ENCODE peak calls at places on chromosomes 12 and 14, in ten cellular contexts. W is adrenal gland, T is dorsolateral prefrontal cortex, L is stomach, F is heart left ventricle, D is uterus, B is right atrium auricular region, K is astrocyte, X is IMR-90, O is left ventricle myocardium inferior. H is an unnamed sample.

GRCh38 chr12:21827135-21827534 is 52.6 kb upstream of the KCNJ8 start:
- DNase-seq in W (no peak), T (no peak), L (no peak), F (no peak), D (no peak), B (no peak), K (no peak), X (no peak), O (no peak), H (no peak)

GRCh38 chr12:74483057-74483456 is 54.6 kb upstream of the ATXN7L3B start:
- DNase-seq in W (no peak), T (no peak), L (no peak), F (no peak), D (no peak), B (no peak), K (no peak), X (no peak), O (no peak), H (no peak)

GRCh38 chr12:55728932-55729591 is at the start of gene CD63:
- DNase-seq in W (peak; percentile 95), T (peak; percentile 86), L (peak; percentile 91), F (peak; percentile 94), D (peak; percentile 92), B (peak; percentile 92), K (peak; percentile 78), X (peak; percentile 88), O (peak; percentile 93), H (peak; percentile 86)

GRCh38 chr12:116050266-116050665 is 227.2 kb downstream of the MED13L start:
- DNase-seq in W (no peak), T (no peak), L (no peak), F (no peak), D (no peak), B (no peak), K (no peak), X (no peak), O (no peak), H (peak; percentile 46)

GRCh38 chr14:97408937-97409860 is 612.0 kb downstream of the VRK1 start:
- DNase-seq in W (no peak), T (no peak), L (no peak), F (no peak), D (no peak), B (no peak), K (no peak), X (no peak), O (no peak), H (no peak)

GRCh38 chr14:88143817-88144216 is 138.9 kb downstream of the GPR65 start:
- DNase-seq in W (no peak), T (no peak), L (no peak), F (no peak), D (no peak), B (no peak), K (no peak), X (no peak), O (no peak), H (no peak)

GRCh38 chr14:29580763-29581162 is 346.9 kb downstream of the PRKD1 start:
- DNase-seq in W (no peak), T (no peak), L (no peak), F (no peak), D (no peak), B (no peak), K (no peak), X (no peak), O (no peak), H (no peak)

GRCh38 chr14:99518441-99519346 is 37.5 kb downstream of the CCNK start:
- DNase-seq in W (peak; percentile 91), T (peak; percentile 78), L (peak; percentile 91), F (peak; percentile 71), D (peak; percentile 77), B (peak; percentile 72), K (no peak), X (peak; percentile 32), O (peak; percentile 72), H (peak; percentile 45)

GRCh38 chr12:67039995-67040860 is 228.9 kb upstream of the CAND1 start:
- DNase-seq in W (no peak), T (no peak), L (no peak), F (no peak), D (no peak), B (no peak), K (no peak), X (no peak), O (no peak), H (no peak)

GRCh38 chr14:49892301-49892635 is 614 bp upstream of the ARF6 start:
- DNase-seq in W (peak; percentile 88), T (no peak), L (peak; percentile 57), F (peak; percentile 72), D (peak; percentile 69), B (peak; percentile 81), K (peak; percentile 73), X (peak; percentile 82), O (no peak), H (peak; percentile 68)

GRCh38 chr14:102140027-102140749 is 491 bp downstream of the WDR20 start:
- DNase-seq in W (peak; percentile 65), T (peak; percentile 27), L (peak; percentile 41), F (peak; percentile 44), D (no peak), B (no peak), K (no peak), X (no peak), O (peak; percentile 23), H (peak; percentile 5)

GRCh38 chr14:105075364-105076295 is 10.4 kb upstream of the GPR132 start:
- DNase-seq in W (no peak), T (no peak), L (no peak), F (peak; percentile 56), D (no peak), B (no peak), K (no peak), X (peak; percentile 52), O (peak; percentile 68), H (no peak)

GRCh38 chr12:123271182-123271491 is 519 bp downstream of the CDK2AP1 start:
- DNase-seq in W (peak; percentile 80), T (peak; percentile 58), L (peak; percentile 78), F (peak; percentile 74), D (peak; percentile 71), B (no peak), K (no peak), X (peak; percentile 33), O (peak; percentile 81), H (peak; percentile 44)

GRCh38 chr14:37618498-37619041 is 23.1 kb downstream of the TTC6 start:
- DNase-seq in W (no peak), T (no peak), L (no peak), F (no peak), D (no peak), B (no peak), K (no peak), X (no peak), O (no peak), H (no peak)

GRCh38 chr12:131444220-131445164 is 266.4 kb upstream of the SFSWAP start:
- DNase-seq in W (peak; percentile 33), T (no peak), L (peak; percentile 22), F (no peak), D (no peak), B (no peak), K (no peak), X (no peak), O (no peak), H (no peak)

DNA sequence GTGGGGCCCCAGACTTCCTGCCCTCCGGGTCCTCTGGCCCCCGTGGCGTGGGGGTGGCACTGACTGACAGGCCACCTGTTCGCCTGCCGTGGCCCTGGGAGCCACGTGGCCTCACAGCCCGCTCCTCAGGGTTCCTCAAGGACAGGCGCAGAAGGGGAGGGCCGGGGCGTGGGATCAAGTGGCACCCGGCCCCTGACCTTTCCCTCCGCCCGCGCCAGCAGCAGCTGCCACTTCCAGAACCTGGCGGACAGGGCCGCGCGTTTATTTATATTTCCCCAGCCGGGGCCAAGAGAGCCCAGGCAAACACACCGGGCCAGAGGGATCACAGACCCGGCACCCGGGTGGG is 92.6 kb downstream of the RFLNA start:
- DNase-seq in W (peak; percentile 84), T (no peak), L (peak; percentile 82), F (peak; percentile 83), D (peak; percentile 38), B (no peak), K (no peak), X (no peak), O (peak; percentile 75), H (no peak)
- TF ChIP-seq CTCF in W (no peak), T (no peak), L (no peak), F (no peak), D (no peak), B (no peak), K (no peak), X (no peak), O (no peak), H (no peak)

GRCh38 chr14:103729496-103730448 is 14.2 kb downstream of the ZFYVE21 start:
- DNase-seq in W (no peak), T (no peak), L (no peak), F (no peak), D (no peak), B (no peak), K (no peak), X (no peak), O (no peak), H (no peak)

GRCh38 chr14:103730490-103731035 is 15.0 kb downstream of the ZFYVE21 start:
- DNase-seq in W (peak; percentile 95), T (no peak), L (peak; percentile 74), F (peak; percentile 87), D (no peak), B (no peak), K (peak; percentile 33), X (no peak), O (peak; percentile 71), H (no peak)

GRCh38 chr14:103727313-103728000 is 11.8 kb downstream of the ZFYVE21 start:
- DNase-seq in W (no peak), T (no peak), L (peak; percentile 73), F (no peak), D (no peak), B (no peak), K (no peak), X (no peak), O (no peak), H (no peak)

GRCh38 chr14:103728141-103728540 is 12.5 kb downstream of the ZFYVE21 start:
- DNase-seq in W (no peak), T (no peak), L (no peak), F (no peak), D (no peak), B (no peak), K (no peak), X (no peak), O (no peak), H (no peak)

GRCh38 chr14:103728721-103729120 is 13.1 kb downstream of the ZFYVE21 start:
- DNase-seq in W (no peak), T (no peak), L (peak; percentile 69), F (no peak), D (no peak), B (no peak), K (no peak), X (no peak), O (no peak), H (no peak)
- H3K4me3 ChIP-seq in W (no peak overlapping the region), T (no peak overlapping the region), L (no peak overlapping the region), F (no peak overlapping the region), D (no peak overlapping the region), B (no peak overlapping the region), K (no peak overlapping the region), X (no peak overlapping the region), O (no peak overlapping the region), H (no peak overlapping the region)

GRCh38 chr12:113860059-113860820 is 105.9 kb downstream of the RBM19 start:
- DNase-seq in W (no peak), T (no peak), L (no peak), F (no peak), D (no peak), B (no peak), K (no peak), X (no peak), O (no peak), H (no peak)
- TF ChIP-seq CTCF in W (no peak), T (no peak), L (no peak), F (no peak), D (no peak), B (no peak), K (no peak), X (no peak), O (peak; percentile 18), H (no peak)

GRCh38 chr12:1630827-1631591 is 2.0 kb downstream of the WNT5B start:
- DNase-seq in W (no peak), T (no peak), L (no peak), F (peak; percentile 48), D (no peak), B (no peak), K (peak; percentile 46), X (peak; percentile 77), O (no peak), H (peak; percentile 72)
- H3K4me3 ChIP-seq in W (peak overlapping the region; percentile 73), T (peak overlapping the region; percentile 71), L (peak overlapping the region; percentile 50), F (peak overlapping the region; percentile 63), D (no peak overlapping the region), B (peak overlapping the region; percentile 60), K (no peak overlapping the region), X (no peak overlapping the region), O (peak overlapping the region; percentile 72), H (peak overlapping the region; percentile 41)